ENCODE peak calls at places on chromosomes 1 and 21, in seven cellular contexts. S, X, Y, A, O, M and Z are unnamed samples.

GRCh38 chr1:67564193-67564592 is 120.8 kb upstream of the GADD45A start:
- DNase-seq in S (no peak), X (no peak), Y (no peak), A (no peak), O (no peak), M (no peak), Z (no peak)

GRCh38 chr1:228402638-228403025 is 4.0 kb downstream of the TRIM11 start:
- DNase-seq in S (no peak), X (no peak), Y (no peak), A (no peak), O (no peak), M (no peak), Z (no peak)

GRCh38 chr1:30378991-30379581 is 344.3 kb downstream of the MATN1 start:
- DNase-seq in S (no peak), X (peak; percentile 52), Y (no peak), A (no peak), O (no peak), M (peak; percentile 18), Z (no peak)

GRCh38 chr1:32357619-32358018 is 4.7 kb downstream of the FAM229A start:
- DNase-seq in S (no peak), X (no peak), Y (no peak), A (peak; percentile 18), O (no peak), M (no peak), Z (no peak)

GRCh38 chr1:203289281-203289981 is 15.9 kb upstream of the BTG2 start:
- DNase-seq in S (peak; percentile 72), X (no peak), Y (peak; percentile 99), A (peak; percentile 71), O (no peak), M (no peak), Z (peak; percentile 78)

GRCh38 chr1:150548632-150549495 is at the start of gene ADAMTSL4:
- DNase-seq in S (peak; percentile 72), X (peak; percentile 90), Y (no peak), A (peak; percentile 94), O (no peak), M (no peak), Z (peak; percentile 75)

GRCh38 chr1:57133686-57134085 is 167.9 kb upstream of the C8B start:
- DNase-seq in S (no peak), X (no peak), Y (no peak), A (no peak), O (no peak), M (no peak), Z (no peak)

GRCh38 chr1:163072658-163073057 is 3.5 kb downstream of the RGS4 start:
- DNase-seq in S (no peak), X (no peak), Y (no peak), A (no peak), O (no peak), M (no peak), Z (no peak)

GRCh38 chr1:45666836-45667235 is 19.5 kb downstream of the GPBP1L1 start:
- DNase-seq in S (no peak), X (no peak), Y (no peak), A (no peak), O (no peak), M (no peak), Z (no peak)

GRCh38 chr1:36643391-36644270 is 160.9 kb upstream of the CSF3R start:
- DNase-seq in S (no peak), X (peak; percentile 62), Y (no peak), A (no peak), O (no peak), M (no peak), Z (no peak)

GRCh38 chr1:236083650-236084385 is 18.9 kb upstream of the NID1 start:
- DNase-seq in S (no peak), X (no peak), Y (no peak), A (no peak), O (no peak), M (no peak), Z (no peak)

GRCh38 chr1:91730781-91731732 is 154.9 kb downstream of the TGFBR3 start:
- DNase-seq in S (no peak), X (no peak), Y (no peak), A (peak; percentile 62), O (no peak), M (no peak), Z (peak; percentile 27)

GRCh38 chr21:46226146-46226545 is 2.4 kb downstream of the LSS start:
- DNase-seq in S (no peak), X (no peak), Y (no peak), A (no peak), O (no peak), M (no peak), Z (no peak)

GRCh38 chr1:21340230-21340564 is 49.9 kb upstream of the ECE1 start:
- DNase-seq in S (no peak), X (no peak), Y (no peak), A (no peak), O (no peak), M (no peak), Z (no peak)

GRCh38 chr21:26966360-26966977 is 419 bp downstream of the ADAMTS5 start:
- DNase-seq in S (peak; percentile 1), X (no peak), Y (no peak), A (no peak), O (no peak), M (no peak), Z (no peak)

GRCh38 chr21:26966978-26967913 is at the start of gene ADAMTS5:
- DNase-seq in S (peak; percentile 7), X (peak; percentile 80), Y (no peak), A (no peak), O (no peak), M (no peak), Z (no peak)

GRCh38 chr21:26965091-26965566 is 1.8 kb downstream of the ADAMTS5 start:
- DNase-seq in S (peak; percentile 2), X (no peak), Y (no peak), A (no peak), O (no peak), M (no peak), Z (no peak)

GRCh38 chr21:26964379-26964778 is 2.5 kb downstream of the ADAMTS5 start:
- DNase-seq in S (no peak), X (no peak), Y (no peak), A (no peak), O (no peak), M (no peak), Z (no peak)

DNA sequence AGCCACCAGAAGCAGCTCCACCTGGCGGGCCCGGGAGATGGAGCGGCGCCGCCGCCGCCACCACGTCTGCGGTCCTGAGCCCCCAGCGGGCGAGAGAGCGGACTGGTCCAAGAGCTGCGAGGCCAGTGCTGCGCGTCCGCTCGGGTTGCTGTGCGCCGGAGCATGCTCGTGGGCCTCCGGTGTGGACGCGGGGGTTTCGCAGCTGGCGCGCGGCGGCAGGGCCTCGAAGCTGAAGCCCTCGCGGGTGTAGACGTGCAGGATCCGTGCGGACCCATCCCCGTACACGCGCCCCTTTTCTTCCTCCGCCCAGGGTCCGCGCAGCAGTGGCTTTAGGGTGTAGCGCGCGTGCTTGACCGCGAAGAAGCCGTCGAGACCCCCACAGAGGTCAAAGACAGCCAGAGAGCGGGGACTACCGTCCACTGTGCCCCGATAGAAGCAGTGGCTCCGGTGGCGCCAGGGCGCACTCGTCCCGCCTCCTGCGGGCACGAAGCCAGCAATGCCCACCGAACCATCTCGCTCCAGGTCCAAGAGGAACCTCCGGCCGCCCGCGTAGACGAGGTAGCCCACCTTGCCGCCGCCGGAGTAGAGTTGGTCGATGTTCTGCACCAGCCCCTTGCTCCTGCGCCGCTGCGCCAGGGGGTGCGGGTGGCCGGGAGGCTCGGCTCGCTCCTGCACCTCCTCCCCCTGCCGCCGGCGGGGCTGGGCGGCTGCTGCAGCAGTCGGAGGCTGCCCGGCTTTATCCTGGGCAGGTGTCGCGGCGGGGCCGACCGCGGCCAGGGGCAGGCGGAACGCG is 1.1 kb downstream of the ADAMTS5 start:
- DNase-seq in S (peak; percentile 6), X (peak; percentile 86), Y (no peak), A (no peak), O (no peak), M (no peak), Z (no peak)
- TF ChIP-seq POLR2AphosphoS5 in S (no peak), X (no peak), Y (no peak), A (no peak), O (peak; percentile 34), M (no peak), Z (no peak)

GRCh38 chr1:225897595-225898514 is 8.9 kb upstream of the LEFTY1 start:
- DNase-seq in S (no peak), X (no peak), Y (no peak), A (no peak), O (no peak), M (peak; percentile 19), Z (no peak)
- TF ChIP-seq TAF1 in S (no peak), X (no peak), Y (no peak), A (no peak), O (no peak), M (no peak), Z (no peak)

GRCh38 chr1:23800396-23801337 is at the start of gene GALE:
- DNase-seq in S (peak; percentile 99), X (peak; percentile 99), Y (peak; percentile 68), A (peak; percentile 96), O (no peak), M (peak; percentile 89), Z (peak; percentile 99)
- TF ChIP-seq POLR2AphosphoS5 in S (peak; percentile 71), X (peak; percentile 75), Y (peak; percentile 74), A (peak; percentile 64), O (no peak), M (peak; percentile 86), Z (peak; percentile 81)

DNA sequence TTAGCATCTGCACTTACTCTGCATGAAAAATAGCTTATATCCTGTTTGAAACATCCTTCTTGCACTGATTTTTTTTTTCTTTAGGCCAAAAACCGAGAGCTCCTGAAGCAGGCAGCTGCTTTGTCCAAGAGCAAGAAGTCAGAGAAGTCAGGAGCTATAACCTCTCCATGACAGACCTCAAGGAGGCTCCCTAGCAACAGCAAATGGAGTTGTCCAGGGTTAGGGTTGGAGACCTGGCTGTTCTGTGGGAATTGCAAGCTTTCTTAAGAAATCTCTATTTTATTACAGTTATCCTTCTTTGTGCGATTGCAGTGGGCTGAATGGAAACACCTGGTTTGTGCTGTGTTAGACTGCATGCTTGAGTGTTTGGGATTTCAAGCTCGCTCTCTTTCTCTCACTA is 12.6 kb upstream of the STX12 start:
- DNase-seq in S (no peak), X (no peak), Y (no peak), A (no peak), O (no peak), M (no peak), Z (no peak)
- TF ChIP-seq TAF1 in S (no peak), X (no peak), Y (no peak), A (no peak), O (no peak), M (no peak), Z (no peak)

DNA sequence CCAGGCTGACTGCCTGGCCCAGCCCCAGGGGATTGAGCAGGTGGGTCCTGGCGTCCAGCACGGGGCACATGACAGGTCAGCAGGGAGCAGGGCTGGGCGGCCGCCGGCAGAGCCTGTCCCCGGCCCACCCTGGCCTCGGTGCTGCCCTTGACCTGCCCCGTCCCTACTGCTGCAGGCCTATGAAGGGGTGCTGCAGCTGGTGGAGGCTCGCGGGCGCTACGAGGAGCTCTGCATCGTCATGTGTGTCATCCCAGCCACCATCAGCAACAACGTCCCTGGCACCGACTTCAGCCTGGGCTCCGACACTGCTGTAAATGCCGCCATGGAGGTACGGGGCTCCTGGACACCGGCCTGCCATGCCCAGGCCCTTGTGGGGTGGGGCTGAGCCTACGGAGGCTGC is 15.6 kb downstream of the CFAP410 start:
- DNase-seq in S (no peak), X (no peak), Y (no peak), A (no peak), O (no peak), M (no peak), Z (no peak)
- TF ChIP-seq POLR2AphosphoS5 in S (no peak), X (no peak), Y (no peak), A (no peak), O (no peak), M (no peak), Z (no peak)